ENCODE peak calls at places on chromosomes 13 and 19, in four cellular contexts. V is Calu3, E is nephron progenitor cell, Y is activated B cell treated with CpG ODN at 0.5 μM for 24 hours. H is an unnamed sample.

GRCh38 chr13:33340631-33341030 is 55.1 kb upstream of the STARD13 start:
- DNase-seq in V (no peak), E (no peak), Y (no peak), H (no peak)

GRCh38 chr19:38606131-38606530 is 11.6 kb downstream of the MAP4K1 start:
- DNase-seq in V (no peak), E (no peak), Y (no peak), H (no peak)

GRCh38 chr13:25687622-25688225 is 315.9 kb downstream of the ATP8A2 start:
- DNase-seq in V (no peak), E (no peak), Y (no peak), H (no peak)

GRCh38 chr13:48403151-48403631 is 9.7 kb downstream of the LPAR6 start:
- DNase-seq in V (no peak), E (no peak), Y (no peak), H (no peak)

GRCh38 chr13:33815011-33815550 is 2.9 kb upstream of the RFC3 start:
- DNase-seq in V (no peak), E (no peak), Y (no peak), H (no peak)

GRCh38 chr19:13788991-13789390 is 6.3 kb upstream of the ZSWIM4 start:
- DNase-seq in V (no peak), E (no peak), Y (no peak), H (no peak)

GRCh38 chr19:43765109-43765876 is 10.5 kb upstream of the SMG9 start:
- DNase-seq in V (peak), E (no peak), Y (peak), H (peak)

GRCh38 chr19:2061936-2062729 is 11.1 kb upstream of the MKNK2 start:
- DNase-seq in V (no peak), E (no peak), Y (no peak), H (no peak)

GRCh38 chr19:32977269-32977668 is 5.2 kb downstream of the FAAP24 start:
- DNase-seq in V (no peak), E (no peak), Y (no peak), H (no peak)

GRCh38 chr13:99380402-99380801 is 73.2 kb upstream of the GPR183 start:
- DNase-seq in V (no peak), E (no peak), Y (no peak), H (no peak)

GRCh38 chr19:44607049-44607448 is 6.3 kb upstream of the IGSF23 start:
- DNase-seq in V (no peak), E (no peak), Y (no peak), H (no peak)

GRCh38 chr19:54209748-54210494 is 9.3 kb downstream of the RPS9 start:
- DNase-seq in V (peak), E (no peak), Y (no peak), H (no peak)

GRCh38 chr19:28039677-28040381 is 1173.1 kb downstream of the UQCRFS1 start:
- DNase-seq in V (no peak), E (no peak), Y (no peak), H (no peak)

GRCh38 chr13:33057019-33057785 is 41.0 kb downstream of the KL start:
- DNase-seq in V (no peak), E (no peak), Y (no peak), H (no peak)

GRCh38 chr13:39783051-39783450 is 127.6 kb downstream of the COG6 start:
- DNase-seq in V (no peak), E (no peak), Y (no peak), H (no peak)
- TF ChIP-seq CTCF in V (no peak), E (no peak), Y (no peak), H (peak)

DNA sequence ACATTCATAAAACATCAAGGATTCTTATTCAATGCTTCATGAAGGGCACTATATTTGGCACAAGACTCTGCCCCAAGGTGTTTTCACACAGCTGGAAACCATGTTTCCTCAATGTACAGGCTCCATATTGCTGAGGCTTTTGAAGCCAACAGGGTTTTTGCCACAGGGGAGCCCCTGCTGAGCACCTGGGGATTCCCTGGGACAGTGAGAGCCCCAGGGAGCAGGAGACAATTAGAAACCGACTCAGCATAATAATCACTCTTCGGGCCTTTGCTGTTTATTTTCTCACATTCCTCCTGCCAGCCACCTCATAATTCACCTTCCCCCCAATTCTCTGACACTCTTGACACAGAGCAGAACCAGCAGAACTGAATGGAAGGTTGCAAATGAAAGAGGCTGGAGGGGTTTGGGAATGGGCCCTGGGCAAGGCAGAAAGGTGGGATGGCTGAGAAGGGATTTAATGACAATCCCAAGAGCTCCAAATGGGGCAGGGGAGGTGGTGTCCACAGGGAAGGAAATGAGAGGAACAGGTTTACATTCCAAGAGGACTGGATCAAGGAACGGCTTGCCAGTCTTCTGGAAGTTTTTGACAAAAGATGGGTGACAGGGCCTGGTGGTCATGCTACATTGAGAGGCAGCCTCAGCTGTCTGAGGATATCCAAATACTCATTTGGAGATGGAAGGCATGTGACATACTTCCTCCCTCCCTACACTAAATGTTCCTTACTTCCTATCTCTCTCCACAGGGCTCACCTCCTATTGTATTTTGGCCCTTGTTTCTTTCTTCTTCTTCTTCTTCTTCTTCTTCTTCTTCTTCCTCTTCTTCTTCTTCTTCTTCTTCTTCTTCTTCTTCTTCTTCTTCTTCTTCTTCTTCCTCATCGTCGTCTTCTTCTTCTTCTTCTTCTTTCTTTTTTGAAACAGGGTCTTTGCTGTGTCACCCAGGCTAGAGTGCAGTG is 72.1 kb upstream of the POMP start:
- DNase-seq in V (no peak), E (no peak), Y (no peak), H (no peak)
- TF ChIP-seq CTCF in V (no peak), E (no peak), Y (no peak), H (no peak)

GRCh38 chr19:42542791-42543190 is 14.5 kb upstream of the CEACAM1 start:
- DNase-seq in V (no peak), E (no peak), Y (no peak), H (no peak)
- TF ChIP-seq CTCF in V (no peak), E (no peak), Y (no peak), H (no peak)

GRCh38 chr19:41706741-41707501 is 1.5 kb upstream of the CEACAM5 start:
- DNase-seq in V (peak), E (no peak), Y (peak), H (no peak)
- TF ChIP-seq CTCF in V (peak), E (no peak), Y (peak), H (peak)

H was measured in chondrocyte.